ENCODE peak calls at places on chromosomes 3 and 15, in seven cellular contexts. One of them, this sample, is unnamed.
A peak's percentile ranks its signal among the peaks of the same experiment; 100 is the strongest.

GRCh38 chr3:157170861-157171260 is 10.9 kb upstream of the CCNL1 start:
- DNase-seq in AG09309: no peak
- DNase-seq in spleen: no peak
- DNase-seq in astrocyte: no peak
- DNase-seq in AG04450: no peak
- DNase-seq in mammary epithelial cell: no peak
- DNase-seq in stomach: no peak
- DNase-seq in this sample: no peak

GRCh38 chr3:151639096-151639740 is 94.5 kb upstream of the AADACL2 start:
- DNase-seq in AG09309: no peak
- DNase-seq in spleen: no peak
- DNase-seq in astrocyte: peak; percentile 4
- DNase-seq in AG04450: no peak
- DNase-seq in mammary epithelial cell: no peak
- DNase-seq in stomach: no peak
- DNase-seq in this sample: no peak

GRCh38 chr15:48046813-48047483 is 73.8 kb upstream of the SLC24A5 start:
- DNase-seq in AG09309: no peak
- DNase-seq in spleen: no peak
- DNase-seq in astrocyte: no peak
- DNase-seq in AG04450: no peak
- DNase-seq in mammary epithelial cell: no peak
- DNase-seq in stomach: no peak
- DNase-seq in this sample: no peak

GRCh38 chr3:150544726-150545125 is 1.6 kb downstream of the SERP1 start:
- DNase-seq in AG09309: peak; percentile 23
- DNase-seq in spleen: no peak
- DNase-seq in astrocyte: peak; percentile 35
- DNase-seq in AG04450: no peak
- DNase-seq in mammary epithelial cell: peak; percentile 11
- DNase-seq in stomach: no peak
- DNase-seq in this sample: peak; percentile 60

GRCh38 chr15:100372695-100373036 is 30.9 kb upstream of the ADAMTS17 start:
- DNase-seq in AG09309: no peak
- DNase-seq in spleen: no peak
- DNase-seq in astrocyte: no peak
- DNase-seq in AG04450: no peak
- DNase-seq in mammary epithelial cell: no peak
- DNase-seq in stomach: no peak
- DNase-seq in this sample: no peak

GRCh38 chr3:81886081-81886480 is 124.6 kb upstream of the GBE1 start:
- DNase-seq in AG09309: no peak
- DNase-seq in spleen: no peak
- DNase-seq in astrocyte: peak; percentile 12
- DNase-seq in AG04450: no peak
- DNase-seq in mammary epithelial cell: no peak
- DNase-seq in stomach: no peak
- DNase-seq in this sample: no peak

GRCh38 chr3:141246224-141246957 is 14.8 kb downstream of the PXYLP1 start:
- DNase-seq in AG09309: no peak
- DNase-seq in spleen: no peak
- DNase-seq in astrocyte: no peak
- DNase-seq in AG04450: no peak
- DNase-seq in mammary epithelial cell: no peak
- DNase-seq in stomach: no peak
- DNase-seq in this sample: no peak

GRCh38 chr3:149466192-149466591 is 8.3 kb upstream of the TM4SF4 start:
- DNase-seq in AG09309: peak; percentile 64
- DNase-seq in spleen: no peak
- DNase-seq in astrocyte: peak; percentile 94
- DNase-seq in AG04450: peak; percentile 67
- DNase-seq in mammary epithelial cell: peak; percentile 50
- DNase-seq in stomach: no peak
- DNase-seq in this sample: peak; percentile 79

GRCh38 chr15:68371160-68371559 is 60.8 kb downstream of the ITGA11 start:
- DNase-seq in AG09309: no peak
- DNase-seq in spleen: no peak
- DNase-seq in astrocyte: no peak
- DNase-seq in AG04450: no peak
- DNase-seq in mammary epithelial cell: no peak
- DNase-seq in stomach: no peak
- DNase-seq in this sample: no peak

GRCh38 chr15:89845305-89845893 is 30.7 kb upstream of the ANPEP start:
- DNase-seq in AG09309: peak; percentile 61
- DNase-seq in spleen: no peak
- DNase-seq in astrocyte: peak; percentile 90
- DNase-seq in AG04450: peak; percentile 69
- DNase-seq in mammary epithelial cell: peak; percentile 91
- DNase-seq in stomach: no peak
- DNase-seq in this sample: peak; percentile 97

GRCh38 chr3:50971487-50971924 is 296.8 kb downstream of the DOCK3 start:
- DNase-seq in AG09309: no peak
- DNase-seq in spleen: no peak
- DNase-seq in astrocyte: peak; percentile 11
- DNase-seq in AG04450: peak; percentile 13
- DNase-seq in mammary epithelial cell: peak; percentile 53
- DNase-seq in stomach: peak; percentile 51
- DNase-seq in this sample: peak; percentile 72

GRCh38 chr15:60392601-60392985 is 5.2 kb downstream of the ANXA2 start:
- DNase-seq in AG09309: no peak
- DNase-seq in spleen: no peak
- DNase-seq in astrocyte: peak; percentile 84
- DNase-seq in AG04450: no peak
- DNase-seq in mammary epithelial cell: peak; percentile 87
- DNase-seq in stomach: no peak
- DNase-seq in this sample: peak; percentile 85

GRCh38 chr3:20061331-20061730 is 21.1 kb downstream of the KAT2B start:
- DNase-seq in AG09309: no peak
- DNase-seq in spleen: no peak
- DNase-seq in astrocyte: no peak
- DNase-seq in AG04450: no peak
- DNase-seq in mammary epithelial cell: no peak
- DNase-seq in stomach: no peak
- DNase-seq in this sample: no peak

GRCh38 chr15:78880242-78880533 is 7.5 kb downstream of the MORF4L1 start:
- DNase-seq in AG09309: no peak
- DNase-seq in spleen: no peak
- DNase-seq in astrocyte: peak; percentile 68
- DNase-seq in AG04450: no peak
- DNase-seq in mammary epithelial cell: peak; percentile 50
- DNase-seq in stomach: no peak
- DNase-seq in this sample: peak; percentile 47

GRCh38 chr15:74839526-74840395 is 3.2 kb downstream of the ULK3 start:
- DNase-seq in AG09309: no peak
- DNase-seq in spleen: no peak
- DNase-seq in astrocyte: no peak
- DNase-seq in AG04450: no peak
- DNase-seq in mammary epithelial cell: no peak
- DNase-seq in stomach: no peak
- DNase-seq in this sample: no peak
- TF ChIP-seq CTCF in AG09309: no peak
- TF ChIP-seq CTCF in spleen: no peak
- TF ChIP-seq CTCF in astrocyte: no peak
- TF ChIP-seq CTCF in AG04450: peak; percentile 8
- TF ChIP-seq CTCF in mammary epithelial cell: no peak
- TF ChIP-seq CTCF in stomach: no peak
- TF ChIP-seq CTCF in this sample: no peak

GRCh38 chr15:40639677-40640076 is 45.6 kb downstream of the KNL1 start:
- DNase-seq in AG09309: no peak
- DNase-seq in spleen: no peak
- DNase-seq in astrocyte: no peak
- DNase-seq in AG04450: no peak
- DNase-seq in mammary epithelial cell: no peak
- DNase-seq in stomach: no peak
- DNase-seq in this sample: no peak

GRCh38 chr15:40633178-40633577 is 39.1 kb downstream of the KNL1 start:
- DNase-seq in AG09309: no peak
- DNase-seq in spleen: no peak
- DNase-seq in astrocyte: peak; percentile 29
- DNase-seq in AG04450: peak; percentile 20
- DNase-seq in mammary epithelial cell: no peak
- DNase-seq in stomach: no peak
- DNase-seq in this sample: peak; percentile 75

DNA sequence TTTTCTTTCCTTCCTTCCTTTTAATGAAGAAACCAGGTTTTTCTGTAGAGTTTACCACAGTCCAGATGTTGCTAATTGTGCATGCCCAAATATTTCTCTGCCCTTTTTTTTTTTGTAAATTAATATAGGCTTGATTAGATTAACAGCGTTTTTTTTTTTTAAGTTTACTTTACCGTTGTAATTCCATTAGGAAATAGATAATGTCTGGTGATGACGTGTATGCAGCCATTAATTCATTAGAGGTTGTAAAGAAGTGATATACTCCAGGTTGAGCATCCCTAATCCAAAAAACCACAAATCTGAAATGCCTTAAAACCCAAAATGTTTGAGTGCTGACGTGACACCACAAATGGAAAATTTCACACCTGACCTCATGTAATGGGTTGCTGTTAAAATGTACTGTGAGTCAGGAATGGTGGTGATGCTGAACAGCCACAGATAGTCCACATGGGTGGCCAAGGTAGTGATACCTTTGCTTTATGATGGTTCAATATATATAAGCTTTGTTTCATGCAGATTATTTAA is 43.2 kb downstream of the KNL1 start:
- DNase-seq in AG09309: no peak
- DNase-seq in spleen: no peak
- DNase-seq in astrocyte: peak; percentile 23
- DNase-seq in AG04450: no peak
- DNase-seq in mammary epithelial cell: no peak
- DNase-seq in stomach: no peak
- DNase-seq in this sample: peak; percentile 2
- H3K4me3 ChIP-seq in AG09309: no peak overlapping the region
- H3K4me3 ChIP-seq in spleen: no peak overlapping the region
- H3K4me3 ChIP-seq in astrocyte: no peak overlapping the region
- H3K4me3 ChIP-seq in AG04450: no peak overlapping the region
- H3K4me3 ChIP-seq in mammary epithelial cell: no peak overlapping the region
- H3K4me3 ChIP-seq in stomach: no peak overlapping the region
- H3K4me3 ChIP-seq in this sample: no peak overlapping the region

GRCh38 chr3:52052831-52053306 is 3.5 kb downstream of the DUSP7 start:
- DNase-seq in AG09309: peak; percentile 44
- DNase-seq in spleen: peak; percentile 94
- DNase-seq in astrocyte: peak; percentile 64
- DNase-seq in AG04450: peak; percentile 30
- DNase-seq in mammary epithelial cell: peak; percentile 73
- DNase-seq in stomach: peak; percentile 83
- DNase-seq in this sample: peak; percentile 78

GRCh38 chr3:52053307-52054304 is 2.8 kb downstream of the DUSP7 start:
- DNase-seq in AG09309: no peak
- DNase-seq in spleen: peak; percentile 84
- DNase-seq in astrocyte: no peak
- DNase-seq in AG04450: no peak
- DNase-seq in mammary epithelial cell: peak; percentile 99
- DNase-seq in stomach: no peak
- DNase-seq in this sample: peak; percentile 64

GRCh38 chr3:52056521-52056967 is at the start of gene DUSP7:
- DNase-seq in AG09309: no peak
- DNase-seq in spleen: peak; percentile 94
- DNase-seq in astrocyte: peak; percentile 39
- DNase-seq in AG04450: no peak
- DNase-seq in mammary epithelial cell: peak; percentile 74
- DNase-seq in stomach: peak; percentile 79
- DNase-seq in this sample: peak; percentile 62

GRCh38 chr3:52055537-52056351 is 627 bp downstream of the DUSP7 start:
- DNase-seq in AG09309: no peak
- DNase-seq in spleen: peak; percentile 93
- DNase-seq in astrocyte: peak; percentile 34
- DNase-seq in AG04450: no peak
- DNase-seq in mammary epithelial cell: no peak
- DNase-seq in stomach: peak; percentile 49
- DNase-seq in this sample: peak; percentile 57

DNA sequence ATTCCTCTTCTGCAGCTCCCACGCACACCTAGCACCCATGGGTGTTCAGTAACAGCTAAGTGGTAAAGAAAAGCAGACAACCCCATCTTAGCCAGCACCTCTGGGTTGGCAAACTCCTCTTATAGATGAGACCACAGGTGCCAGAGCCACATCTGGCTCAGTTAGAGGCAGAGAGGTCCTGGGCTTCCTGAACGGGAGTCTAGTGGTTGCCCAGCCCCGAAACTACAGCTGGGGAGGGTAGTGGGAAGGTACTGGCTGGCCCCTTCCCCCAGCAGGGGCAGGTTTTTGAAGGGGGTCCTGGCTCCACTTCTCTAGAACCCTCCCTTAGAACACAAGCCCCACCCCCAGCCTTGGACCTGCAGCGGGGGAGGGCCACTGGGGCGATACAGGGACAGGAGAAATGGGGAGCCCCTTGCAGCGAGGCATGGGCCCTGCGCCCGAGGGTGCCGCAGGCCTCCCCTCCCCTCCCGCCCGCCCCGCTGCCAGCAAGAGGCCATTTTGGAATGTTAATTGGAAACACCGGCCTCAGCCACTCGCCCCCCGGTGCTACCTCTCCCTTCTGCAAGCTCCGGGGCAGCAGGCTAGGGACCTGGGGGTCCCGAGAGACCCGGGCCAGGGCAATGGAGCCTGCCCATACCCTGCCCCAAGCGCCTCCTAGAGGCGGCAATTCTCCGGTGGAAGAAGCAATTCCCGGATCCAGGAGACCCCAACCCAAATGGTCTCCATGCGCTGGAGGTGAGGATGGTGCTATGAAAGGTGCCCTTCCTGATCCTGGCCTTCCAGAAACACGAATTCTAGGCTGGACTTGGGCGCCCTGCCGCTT is 1.5 kb downstream of the DUSP7 start:
- DNase-seq in AG09309: no peak
- DNase-seq in spleen: peak; percentile 84
- DNase-seq in astrocyte: no peak
- DNase-seq in AG04450: no peak
- DNase-seq in mammary epithelial cell: no peak
- DNase-seq in stomach: no peak
- DNase-seq in this sample: no peak
- TF ChIP-seq CTCF in AG09309: peak; percentile 42
- TF ChIP-seq CTCF in spleen: no peak
- TF ChIP-seq CTCF in astrocyte: peak; percentile 19
- TF ChIP-seq CTCF in AG04450: peak; percentile 41
- TF ChIP-seq CTCF in mammary epithelial cell: peak; percentile 34
- TF ChIP-seq CTCF in stomach: no peak
- TF ChIP-seq CTCF in this sample: peak; percentile 51

DNA sequence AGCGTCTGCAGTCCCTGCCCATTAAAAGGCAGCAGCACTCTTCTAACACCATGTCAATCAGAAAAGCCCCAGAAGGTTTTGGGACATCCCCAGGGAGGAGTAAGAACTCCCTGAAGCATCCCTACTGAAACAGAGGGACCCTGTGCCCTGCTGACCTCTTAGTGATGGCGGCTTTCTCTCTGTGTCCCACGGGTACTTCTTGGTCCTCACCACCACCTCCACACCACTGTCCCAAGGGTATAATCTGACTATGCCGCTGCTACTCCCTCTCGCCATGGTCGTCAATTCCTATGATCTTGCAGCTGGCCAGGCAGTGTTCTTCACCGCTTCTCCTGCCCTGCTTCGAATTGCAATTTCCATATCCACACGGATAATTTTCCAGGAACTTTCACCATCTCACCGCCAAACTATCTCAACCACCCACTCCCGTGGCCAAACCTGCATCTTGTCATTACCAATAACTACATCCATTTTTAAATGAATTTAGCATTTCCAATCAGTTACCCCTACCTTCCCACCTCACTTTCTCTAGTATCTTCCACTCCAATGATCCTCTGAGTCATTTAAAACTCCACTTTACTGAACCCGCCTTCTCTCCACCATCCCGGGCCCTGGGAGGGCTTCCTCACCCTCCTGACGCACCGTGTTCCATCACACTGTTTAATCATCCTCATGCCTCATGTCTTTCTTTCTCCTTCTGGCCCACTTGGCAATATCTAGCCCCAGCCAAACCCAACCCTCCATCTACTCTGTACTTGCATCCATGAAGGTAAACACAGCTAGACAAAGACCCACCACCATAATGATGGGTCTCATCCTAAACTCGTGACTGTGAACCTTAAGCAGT is 23.7 kb downstream of the PRR23E start:
- DNase-seq in AG09309: no peak
- DNase-seq in spleen: no peak
- DNase-seq in astrocyte: no peak
- DNase-seq in AG04450: no peak
- DNase-seq in mammary epithelial cell: no peak
- DNase-seq in stomach: no peak
- DNase-seq in this sample: no peak
- H3K4me3 ChIP-seq in AG09309: no peak overlapping the region
- H3K4me3 ChIP-seq in spleen: no peak overlapping the region
- H3K4me3 ChIP-seq in astrocyte: no peak overlapping the region
- H3K4me3 ChIP-seq in AG04450: no peak overlapping the region
- H3K4me3 ChIP-seq in mammary epithelial cell: no peak overlapping the region
- H3K4me3 ChIP-seq in stomach: no peak overlapping the region
- H3K4me3 ChIP-seq in this sample: no peak overlapping the region

This sample was measured in choroid plexus epithelial cell.